ENCODE peak calls at places on chromosomes 1 and 21, in five cellular contexts. F is PC-3, H is GM23338, A is neural progenitor cell, P is fibroblast of lung. Z is an unnamed sample.

GRCh38 chr1:115710859-115711624 is 57.5 kb downstream of the CASQ2 start:
- DNase-seq in F (peak; percentile 64), H (no peak), A (no peak), P (no peak), Z (peak; percentile 66)

GRCh38 chr1:29550119-29550841 is 314.0 kb downstream of the PTPRU start:
- DNase-seq in F (peak; percentile 40), H (peak; percentile 7), A (no peak), P (no peak), Z (no peak)

GRCh38 chr1:45490623-45491463 is at the start of gene TESK2:
- DNase-seq in F (peak; percentile 100), H (peak; percentile 100), A (peak; percentile 98), P (peak; percentile 99), Z (peak; percentile 100)

GRCh38 chr1:219038398-219038797 is 135.3 kb upstream of the LYPLAL1 start:
- DNase-seq in F (no peak), H (no peak), A (no peak), P (no peak), Z (no peak)

GRCh38 chr1:165828103-165828558 is 717 bp downstream of the UCK2 start:
- DNase-seq in F (peak; percentile 55), H (peak; percentile 54), A (peak; percentile 65), P (peak; percentile 38), Z (peak; percentile 39)

GRCh38 chr1:54069792-54070548 is 16.6 kb downstream of the TCEANC2 start:
- DNase-seq in F (peak; percentile 75), H (peak; percentile 56), A (peak; percentile 30), P (peak; percentile 74), Z (peak; percentile 28)

GRCh38 chr1:72649974-72650373 is 367.6 kb upstream of the NEGR1 start:
- DNase-seq in F (peak; percentile 35), H (no peak), A (no peak), P (peak; percentile 11), Z (peak; percentile 44)

GRCh38 chr1:209404577-209404976 is 178.9 kb upstream of the CAMK1G start:
- DNase-seq in F (peak; percentile 88), H (no peak), A (peak; percentile 19), P (no peak), Z (peak; percentile 75)

GRCh38 chr21:17650301-17650700 is 37.6 kb upstream of the BTG3 start:
- DNase-seq in F (no peak), H (no peak), A (no peak), P (no peak), Z (no peak)

GRCh38 chr1:198538579-198539364 is 1.7 kb downstream of the ATP6V1G3 start:
- DNase-seq in F (no peak), H (no peak), A (no peak), P (no peak), Z (no peak)

GRCh38 chr1:162151900-162152829 is 82.7 kb downstream of the NOS1AP start:
- DNase-seq in F (no peak), H (no peak), A (no peak), P (peak; percentile 93), Z (no peak)

GRCh38 chr1:231210126-231210525 is 30.9 kb upstream of the GNPAT start:
- DNase-seq in F (no peak), H (no peak), A (no peak), P (no peak), Z (no peak)

GRCh38 chr1:26370591-26371382 is 1.8 kb downstream of the ZNF683 start:
- DNase-seq in F (no peak), H (no peak), A (no peak), P (no peak), Z (no peak)

GRCh38 chr1:117527566-117528102 is 78.2 kb upstream of the TENT5C start:
- DNase-seq in F (no peak), H (no peak), A (no peak), P (peak; percentile 49), Z (no peak)

GRCh38 chr21:14880922-14881321 is 183.9 kb downstream of the NRIP1 start:
- DNase-seq in F (peak; percentile 91), H (no peak), A (no peak), P (peak; percentile 32), Z (peak; percentile 58)

GRCh38 chr1:96999191-96999590 is 277.6 kb downstream of the PTBP2 start:
- DNase-seq in F (peak; percentile 39), H (no peak), A (no peak), P (no peak), Z (no peak)

GRCh38 chr21:46457801-46458314 is 833 bp upstream of the DIP2A start:
- DNase-seq in F (peak; percentile 25), H (peak; percentile 55), A (no peak), P (peak; percentile 44), Z (peak; percentile 53)

GRCh38 chr1:101293461-101294045 is 56.7 kb downstream of the S1PR1 start:
- DNase-seq in F (peak; percentile 64), H (no peak), A (no peak), P (no peak), Z (peak; percentile 90)

GRCh38 chr1:151720190-151720953 is 950 bp upstream of the RIIAD1 start:
- DNase-seq in F (no peak), H (no peak), A (no peak), P (peak; percentile 33), Z (no peak)

GRCh38 chr1:218304281-218305039 is 19.4 kb downstream of the RRP15 start:
- DNase-seq in F (no peak), H (no peak), A (peak; percentile 32), P (peak; percentile 55), Z (peak; percentile 5)

GRCh38 chr1:90526954-90527353 is 190.1 kb downstream of the BARHL2 start:
- DNase-seq in F (no peak), H (no peak), A (no peak), P (no peak), Z (no peak)

GRCh38 chr1:66242646-66243547 is 291.1 kb upstream of the SGIP1 start:
- DNase-seq in F (peak; percentile 94), H (peak; percentile 89), A (peak; percentile 90), P (peak; percentile 89), Z (peak; percentile 77)

DNA sequence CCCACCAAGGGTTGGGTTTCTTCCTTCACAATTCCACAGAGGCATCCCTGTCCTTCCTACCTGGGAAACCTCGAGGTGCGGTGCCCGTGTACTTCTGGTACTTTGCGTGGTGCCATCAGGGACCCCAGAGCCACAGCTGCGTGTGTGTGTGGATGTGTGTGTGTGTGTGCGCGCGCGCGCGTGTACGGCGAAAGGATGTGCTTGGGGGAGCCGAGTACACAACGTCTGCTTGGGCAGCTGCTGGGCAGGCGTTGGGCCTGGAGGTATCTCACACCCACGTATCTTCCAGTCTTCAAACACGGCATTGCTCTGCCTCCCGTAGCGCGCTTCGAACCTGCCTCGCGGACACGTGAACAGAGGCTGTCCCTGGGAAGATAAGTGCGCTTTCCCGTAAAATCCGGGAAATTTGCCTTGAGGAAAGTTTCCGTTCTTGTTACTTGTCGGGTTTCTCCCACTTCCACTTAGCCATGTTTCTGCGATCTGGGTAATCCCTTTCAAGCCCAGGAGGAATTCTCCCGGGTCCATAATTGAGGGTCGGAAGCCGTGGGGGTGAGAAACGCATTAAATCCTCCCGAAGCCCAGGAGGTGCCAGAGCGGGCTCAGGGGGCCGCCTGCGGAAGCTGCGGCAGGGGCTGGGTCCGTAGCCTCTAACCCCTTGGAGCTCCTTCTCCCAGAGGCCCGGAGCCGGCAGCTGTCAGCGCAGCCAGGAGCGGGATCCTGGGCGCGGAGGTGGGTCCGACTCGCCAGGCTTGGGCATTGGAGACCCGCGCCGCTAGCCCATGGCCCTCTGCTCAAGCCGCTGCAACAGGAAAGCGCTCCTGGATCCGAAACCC is 2.1 kb upstream of the SIM2 start:
- DNase-seq in F (no peak), H (peak; percentile 61), A (peak; percentile 58), P (no peak), Z (no peak)
- TF ChIP-seq EZH2 in F (no peak), H (peak; percentile 100), A (peak; percentile 84), P (peak; percentile 96), Z (peak; percentile 97)

GRCh38 chr1:224506141-224506814 is 71.7 kb upstream of the WDR26 start:
- DNase-seq in F (no peak), H (no peak), A (peak; percentile 37), P (peak; percentile 46), Z (peak; percentile 41)
- H3K4me2 ChIP-seq in F (no peak overlapping the region), H (no peak overlapping the region), A (no peak overlapping the region), P (no peak overlapping the region), Z (peak overlapping the region; percentile 58)

GRCh38 chr1:234214129-234214910 is 158.9 kb upstream of the COA6 start:
- DNase-seq in F (peak; percentile 54), H (peak; percentile 74), A (peak; percentile 66), P (no peak), Z (peak; percentile 58)
- H2AFZ ChIP-seq in F (peak overlapping the region; percentile 75), H (peak overlapping the region; percentile 98), A (peak overlapping the region; percentile 91), P (no peak overlapping the region), Z (peak overlapping the region; percentile 48)

GRCh38 chr1:22712502-22713271 is 2.0 kb downstream of the EPHB2 start:
- DNase-seq in F (peak; percentile 71), H (no peak), A (peak; percentile 34), P (peak; percentile 85), Z (no peak)
- TF ChIP-seq EZH2 in F (no peak), H (no peak), A (no peak), P (no peak), Z (no peak)

GRCh38 chr1:76501136-76501535 is 366.1 kb upstream of the ST6GALNAC5 start:
- DNase-seq in F (no peak), H (peak; percentile 10), A (peak; percentile 66), P (no peak), Z (no peak)

GRCh38 chr1:76501576-76502219 is 365.6 kb upstream of the ST6GALNAC5 start:
- DNase-seq in F (no peak), H (peak; percentile 77), A (peak; percentile 84), P (no peak), Z (no peak)

GRCh38 chr1:76500111-76500510 is 367.2 kb upstream of the ST6GALNAC5 start:
- DNase-seq in F (no peak), H (no peak), A (no peak), P (peak; percentile 9), Z (no peak)

GRCh38 chr1:76507376-76507775 is 359.9 kb upstream of the ST6GALNAC5 start:
- DNase-seq in F (no peak), H (no peak), A (no peak), P (no peak), Z (no peak)

DNA sequence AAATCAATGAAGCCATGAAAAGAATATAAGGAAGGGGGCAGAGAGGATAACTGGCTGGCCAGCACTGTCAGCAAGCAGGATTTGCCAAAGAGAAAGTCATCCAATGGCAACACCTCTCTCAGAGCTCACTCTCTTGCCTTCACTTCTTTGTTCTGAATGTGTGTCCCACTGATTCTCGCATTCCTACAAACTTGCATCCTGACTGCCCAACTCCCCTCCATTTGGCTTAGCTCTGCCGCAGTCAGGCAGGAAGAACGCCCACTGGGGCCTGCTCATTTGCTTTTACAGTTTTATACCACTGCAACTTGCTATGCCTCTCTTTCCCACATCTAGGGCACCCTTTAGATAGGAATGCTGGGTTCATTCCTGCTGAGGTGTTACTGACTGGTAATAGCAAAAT is 364.2 kb upstream of the ST6GALNAC5 start:
- DNase-seq in F (no peak), H (peak; percentile 74), A (peak; percentile 77), P (no peak), Z (no peak)
- H3K4me2 ChIP-seq in F (no peak overlapping the region), H (peak overlapping the region; percentile 67), A (peak overlapping the region; percentile 65), P (no peak overlapping the region), Z (no peak overlapping the region)

DNA sequence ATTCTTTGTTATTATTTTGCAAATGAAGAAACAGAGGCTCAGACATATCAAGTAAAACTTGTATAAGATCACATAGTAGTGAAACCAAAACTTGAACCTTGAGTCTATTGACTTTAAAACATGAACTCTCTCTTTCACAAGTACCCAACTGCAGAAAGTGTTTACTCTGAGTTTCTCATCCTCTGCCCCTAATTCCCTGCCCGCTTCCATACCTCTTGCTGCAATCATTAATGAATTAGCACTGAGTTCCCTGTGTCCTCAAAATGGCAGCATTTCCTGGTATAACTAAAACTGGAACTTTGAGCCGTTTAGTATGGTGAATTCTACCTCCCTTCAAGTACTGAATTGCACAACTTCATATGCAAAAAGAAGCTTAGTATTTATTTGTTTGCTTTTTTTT is 147.7 kb upstream of the DNAH14 start:
- DNase-seq in F (no peak), H (no peak), A (no peak), P (no peak), Z (no peak)
- H2AFZ ChIP-seq in F (no peak overlapping the region), H (no peak overlapping the region), A (no peak overlapping the region), P (no peak overlapping the region), Z (no peak overlapping the region)